ENCODE peak calls at places on chromosomes 7 and 10, in seven cellular contexts. M, S, T, K, U, L and C are unnamed samples.
A peak's percentile ranks its signal among the peaks of the same experiment; 100 is the strongest.

GRCh38 chr10:95474228-95475002 is 86.8 kb downstream of the SORBS1 start:
- DNase-seq in M (no peak), S (peak; percentile 59), T (no peak), K (peak; percentile 10), U (no peak), L (no peak), C (no peak)

GRCh38 chr10:24374134-24374915 is 165.4 kb downstream of the KIAA1217 start:
- DNase-seq in M (no peak), S (no peak), T (no peak), K (peak; percentile 81), U (no peak), L (no peak), C (no peak)

GRCh38 chr7:1269336-1269890 is 36.7 kb downstream of the UNCX start:
- DNase-seq in M (no peak), S (no peak), T (no peak), K (no peak), U (no peak), L (no peak), C (no peak)

GRCh38 chr7:45176091-45176490 is 18.5 kb downstream of the RAMP3 start:
- DNase-seq in M (no peak), S (no peak), T (no peak), K (no peak), U (no peak), L (no peak), C (no peak)

GRCh38 chr10:34526186-34526585 is 288.9 kb downstream of the PARD3 start:
- DNase-seq in M (peak; percentile 80), S (no peak), T (no peak), K (peak; percentile 83), U (no peak), L (no peak), C (no peak)

GRCh38 chr10:11901454-11902431 is 78.6 kb downstream of the PROSER2 start:
- DNase-seq in M (no peak), S (peak; percentile 15), T (no peak), K (no peak), U (no peak), L (no peak), C (no peak)

GRCh38 chr10:1625079-1625478 is 112.2 kb downstream of the ADARB2 start:
- DNase-seq in M (no peak), S (no peak), T (no peak), K (no peak), U (no peak), L (peak; percentile 56), C (no peak)

GRCh38 chr10:30842185-30842584 is 189.5 kb downstream of the ZNF438 start:
- DNase-seq in M (no peak), S (no peak), T (no peak), K (no peak), U (no peak), L (no peak), C (no peak)

GRCh38 chr7:140591178-140591902 is 49.3 kb downstream of the DENND2A start:
- DNase-seq in M (no peak), S (no peak), T (no peak), K (no peak), U (no peak), L (no peak), C (no peak)

GRCh38 chr7:74583630-74584029 is 73.9 kb upstream of the GTF2I start:
- DNase-seq in M (no peak), S (no peak), T (no peak), K (no peak), U (no peak), L (no peak), C (no peak)

GRCh38 chr10:22218448-22218847 is 633 bp upstream of the EBLN1 start:
- DNase-seq in M (no peak), S (no peak), T (no peak), K (no peak), U (no peak), L (no peak), C (no peak)